ENCODE peak calls at places on chromosome 12, in nine cellular contexts. N is HCT116, Y is stomach, A is Peyer's patch, U is uterus, X is heart left ventricle, B is adrenal gland, Z is tibial nerve, S is body of pancreas. O is an unnamed sample.

GRCh38 chr12:52580496-52580895 is 6.9 kb upstream of the KRT74 start:
- DNase-seq in Y (no peak), B (no peak), N (no peak), A (no peak), X (no peak), Z (no peak), S (no peak), U (no peak), O (no peak)

GRCh38 chr12:119479121-119479561 is 114.4 kb upstream of the TMEM233 start:
- DNase-seq in X (no peak), Z (no peak), A (no peak), U (no peak), Y (no peak), S (no peak), B (no peak), N (no peak), O (no peak)

GRCh38 chr12:130334937-130335336 is 2.8 kb upstream of the PIWIL1 start:
- DNase-seq in B (no peak), X (no peak), Y (no peak), S (no peak), Z (no peak), U (no peak), A (no peak), N (no peak), O (no peak)

GRCh38 chr12:77003961-77004360 is 61.4 kb downstream of the E2F7 start:
- DNase-seq in N (no peak), A (no peak), X (no peak), U (no peak), Z (no peak), B (no peak), S (no peak), Y (no peak), O (no peak)

GRCh38 chr12:92546826-92547348 is 155.9 kb upstream of the PLEKHG7 start:
- DNase-seq in A (no peak), U (no peak), S (no peak), Y (no peak), Z (no peak), B (no peak), X (no peak), N (no peak), O (no peak)

GRCh38 chr12:61490732-61491498 is 769.3 kb upstream of the USP15 start:
- DNase-seq in B (no peak), S (no peak), N (no peak), A (no peak), Y (no peak), Z (no peak), X (no peak), U (no peak), O (no peak)

GRCh38 chr12:40207551-40207950 is 17.2 kb upstream of the LRRK2 start:
- DNase-seq in S (no peak), U (no peak), Y (no peak), X (no peak), N (no peak), Z (no peak), A (no peak), B (no peak), O (no peak)

GRCh38 chr12:76024102-76024781 is 7.3 kb downstream of the PHLDA1 start:
- DNase-seq in X (no peak), A (no peak), S (no peak), Z (no peak), B (no peak), U (no peak), N (no peak), Y (no peak), O (no peak)

GRCh38 chr12:104844123-104844522 is 114.0 kb downstream of the SLC41A2 start:
- DNase-seq in Z (no peak), A (no peak), S (no peak), N (no peak), X (no peak), U (no peak), B (no peak), Y (no peak), O (no peak)

GRCh38 chr12:78457951-78458350 is 406.6 kb upstream of the SYT1 start:
- DNase-seq in N (no peak), S (no peak), X (no peak), B (no peak), Y (no peak), Z (no peak), A (no peak), U (no peak), O (no peak)

GRCh38 chr12:47904647-47905312 is at the start of gene VDR:
- DNase-seq in U (peak), A (peak), N (peak), Z (peak), X (peak), Y (peak), B (peak), S (peak), O (peak)
- TF ChIP-seq POLR2A in U (no peak), A (peak), N (peak), Z (peak), X (no peak), Y (no peak), B (no peak), S (peak), O (peak)

GRCh38 chr12:12451063-12451462 is 94.2 kb downstream of the BORCS5 start:
- DNase-seq in U (no peak), Z (no peak), Y (no peak), N (no peak), A (no peak), B (no peak), S (no peak), X (no peak), O (no peak)

GRCh38 chr12:12452326-12452725 is 95.4 kb downstream of the BORCS5 start:
- DNase-seq in A (no peak), U (no peak), S (no peak), X (no peak), B (no peak), Y (no peak), Z (no peak), N (no peak), O (no peak)

GRCh38 chr12:12447837-12448236 is 91.0 kb downstream of the BORCS5 start:
- DNase-seq in A (no peak), B (no peak), N (no peak), U (no peak), Y (no peak), Z (no peak), X (no peak), S (no peak), O (no peak)

GRCh38 chr12:12450043-12450451 is 93.2 kb downstream of the BORCS5 start:
- DNase-seq in X (no peak), B (no peak), U (no peak), A (no peak), Z (no peak), S (no peak), Y (no peak), N (no peak), O (no peak)

GRCh38 chr12:12449533-12450025 is 92.7 kb downstream of the BORCS5 start:
- DNase-seq in B (peak), S (peak), A (no peak), N (no peak), Y (peak), X (no peak), U (no peak), Z (no peak), O (no peak)
- TF ChIP-seq POLR2A in B (no peak), S (peak), A (no peak), N (no peak), Y (no peak), X (no peak), U (no peak), Z (no peak), O (no peak)

DNA sequence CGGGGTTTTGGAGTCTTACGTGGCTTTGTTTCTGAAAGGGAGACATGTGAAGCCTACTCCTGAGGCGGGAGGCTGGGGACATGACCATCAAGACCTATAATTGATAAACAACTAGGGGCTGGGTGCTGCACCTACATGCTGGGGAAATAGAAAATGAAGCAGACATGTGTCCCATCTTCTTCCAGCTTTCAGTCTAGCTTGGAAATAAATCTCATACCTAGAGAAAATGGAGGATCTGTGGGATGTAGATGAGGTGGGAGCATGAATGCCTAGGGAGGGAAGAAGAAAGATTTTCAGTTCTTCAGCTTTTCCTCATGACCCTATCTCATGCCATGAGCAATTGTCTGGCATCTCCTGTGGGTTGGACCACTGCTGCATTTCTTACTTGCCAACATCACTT is 22.1 kb downstream of the EMP1 start:
- DNase-seq in B (no peak), Y (no peak), X (no peak), A (no peak), N (no peak), Z (no peak), U (no peak), S (no peak), O (no peak)
- TF ChIP-seq POLR2A in B (no peak), Y (no peak), X (no peak), A (no peak), N (no peak), Z (no peak), U (no peak), S (no peak), O (no peak)

DNA sequence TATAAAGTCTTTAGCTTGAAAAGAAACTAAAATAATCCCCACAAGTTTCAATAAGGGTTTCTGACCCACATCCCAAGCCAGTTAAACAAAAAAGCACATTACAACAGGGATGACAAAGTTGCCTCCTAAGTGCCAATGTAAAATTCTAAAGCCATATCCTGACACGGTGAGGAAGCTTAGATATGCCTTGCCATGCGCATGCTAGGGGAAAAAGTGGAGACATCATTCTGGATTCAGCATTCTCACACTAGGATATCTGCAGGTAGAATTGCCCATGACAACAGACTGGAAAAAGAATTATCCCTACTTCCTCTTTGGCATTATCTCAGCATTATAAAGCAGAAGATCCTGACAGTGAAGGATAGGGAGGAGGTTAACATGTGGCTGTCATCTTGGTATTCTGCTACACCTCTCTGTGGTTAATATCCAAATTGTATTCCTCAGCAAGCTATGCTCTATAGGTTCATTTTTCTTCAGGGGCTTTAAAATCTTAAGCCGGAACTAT is 4.9 kb downstream of the DUSP6 start:
- DNase-seq in A (no peak), B (no peak), N (no peak), X (no peak), Y (no peak), S (no peak), U (no peak), Z (no peak), O (no peak)
- TF ChIP-seq POLR2A in A (no peak), B (no peak), N (no peak), X (no peak), Y (no peak), S (no peak), U (no peak), Z (no peak), O (no peak)

DNA sequence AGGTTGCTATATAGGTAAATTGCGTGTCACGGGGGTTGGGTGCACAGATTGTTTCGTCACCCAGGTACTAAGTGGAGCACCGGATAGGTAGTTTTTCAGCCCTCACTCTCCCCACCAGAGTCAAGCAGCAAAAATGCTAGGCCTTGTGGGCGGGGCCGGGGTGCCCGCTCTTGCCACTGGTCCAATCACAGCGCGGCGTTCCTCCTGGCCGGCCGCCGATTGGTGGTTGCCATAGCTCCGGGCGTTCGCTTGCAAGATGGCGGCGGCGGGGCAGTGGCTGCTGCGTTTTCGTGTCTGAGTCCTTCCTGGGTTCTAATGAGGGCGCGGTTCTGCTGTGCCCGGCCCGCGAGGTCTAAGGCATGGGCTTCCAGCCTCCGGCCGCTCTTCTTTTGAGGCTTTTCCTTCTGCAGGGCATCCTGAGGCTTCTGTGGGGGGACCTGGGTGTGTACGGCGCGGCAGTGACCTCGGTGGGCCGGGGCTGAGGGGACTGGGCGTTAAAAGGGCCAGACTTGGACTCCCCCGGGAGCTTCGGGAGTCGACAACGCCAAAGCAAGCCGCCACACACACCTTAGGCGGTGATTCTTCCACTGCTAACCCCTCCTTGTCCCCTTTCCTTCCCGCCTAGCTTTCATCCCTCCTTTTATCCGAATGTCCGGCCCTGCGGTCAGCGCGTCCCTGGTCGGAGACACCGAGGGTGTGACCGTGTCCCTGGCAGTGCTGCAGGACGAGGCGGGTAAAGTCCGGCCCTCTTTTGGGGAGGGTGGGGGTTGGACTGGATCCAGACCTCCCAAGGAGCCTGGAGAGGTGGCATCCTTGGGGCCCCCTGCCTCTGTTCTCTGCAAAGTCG is at the start of gene TCTN2:
- DNase-seq in X (peak), B (peak), Z (peak), Y (peak), U (peak), S (peak), N (peak), A (peak), O (peak)
- TF ChIP-seq POLR2A in X (no peak), B (no peak), Z (no peak), Y (no peak), U (no peak), S (peak), N (no peak), A (no peak), O (peak)

DNA sequence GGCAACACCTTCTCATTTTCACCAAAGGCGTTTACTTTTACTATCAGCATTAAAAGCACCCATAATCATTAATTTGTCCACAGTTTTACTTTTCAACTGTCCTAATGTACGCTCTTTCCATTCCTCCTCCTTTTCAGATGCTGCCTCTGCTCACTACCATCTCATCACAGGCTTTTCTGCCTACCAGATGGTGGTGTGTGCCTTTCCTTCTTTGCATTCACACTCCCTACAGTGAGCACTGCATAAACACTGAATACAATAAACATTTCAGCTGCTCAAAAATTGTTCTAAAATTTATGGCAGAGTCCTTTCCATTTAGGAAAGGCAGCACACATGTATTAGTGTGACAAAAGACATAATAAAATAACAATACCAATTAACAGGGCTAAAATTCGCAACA is 435.7 kb downstream of the GXYLT1 start:
- DNase-seq in Z (no peak), B (no peak), A (no peak), S (no peak), U (no peak), X (no peak), N (no peak), Y (no peak), O (no peak)
- TF ChIP-seq POLR2A in Z (no peak), B (no peak), A (no peak), S (no peak), U (no peak), X (no peak), N (no peak), Y (no peak), O (no peak)

DNA sequence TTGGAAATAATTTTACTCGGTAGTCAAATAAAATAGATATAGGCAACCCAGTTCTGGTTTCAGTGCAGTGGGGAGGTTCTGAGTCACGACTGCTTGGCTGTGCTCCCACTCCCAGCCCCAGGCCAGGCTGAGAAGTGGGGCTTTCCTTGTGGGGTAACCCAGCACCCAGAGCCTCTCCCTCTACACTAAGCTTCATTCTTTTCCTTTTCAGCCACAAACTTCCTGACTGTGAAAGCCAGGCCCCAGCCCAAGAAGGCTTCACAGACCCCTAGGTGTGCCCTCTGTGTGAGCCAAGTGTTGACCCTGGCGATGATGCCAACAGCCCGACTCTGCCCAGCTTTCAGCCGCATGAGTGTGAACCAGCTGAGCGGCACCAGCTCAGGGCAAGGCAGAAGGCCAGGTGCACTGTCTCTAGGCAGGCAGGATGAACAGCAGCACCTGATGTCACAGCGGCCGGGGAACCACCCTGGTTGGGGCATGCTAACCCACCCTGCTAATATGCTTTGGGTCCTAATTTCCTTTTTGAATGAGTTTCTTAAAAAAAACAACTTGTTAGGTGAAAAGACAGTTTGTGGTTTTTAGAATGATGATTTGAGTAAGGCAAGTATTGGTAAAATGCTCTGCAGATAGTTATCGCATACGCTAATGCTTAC is 42.2 kb upstream of the ATP23 start:
- DNase-seq in U (peak), X (peak), S (peak), Y (peak), A (peak), Z (no peak), N (no peak), B (peak), O (peak)
- TF ChIP-seq POLR2A in U (no peak), X (no peak), S (no peak), Y (no peak), A (no peak), Z (no peak), N (no peak), B (no peak), O (no peak)

GRCh38 chr12:46371718-46372130 is 849 bp downstream of the SLC38A2 start:
- DNase-seq in S (peak), Y (peak), X (peak), B (peak), Z (peak), N (no peak), U (peak), A (peak), O (no peak)
- TF ChIP-seq POLR2A in S (peak), Y (no peak), X (no peak), B (peak), Z (no peak), N (no peak), U (no peak), A (no peak), O (no peak)

GRCh38 chr12:110531741-110532333 is 29.7 kb downstream of the RAD9B start:
- DNase-seq in X (no peak), S (no peak), B (no peak), N (no peak), Y (no peak), U (no peak), A (no peak), Z (no peak), O (no peak)
- TF ChIP-seq POLR2A in X (no peak), S (no peak), B (no peak), N (no peak), Y (no peak), U (no peak), A (no peak), Z (no peak), O (no peak)

O was measured in H54.